ENCODE peak calls at places on chromosome 16, in four cellular contexts. One of them, this sample, is unnamed.
A peak's percentile ranks its signal among the peaks of the same experiment; 100 is the strongest.

GRCh38 chr16:83159049-83159448 is 532.3 kb downstream of the CDH13 start:
- DNase-seq in neural crest cell: no peak
- DNase-seq in tibial nerve: no peak
- DNase-seq in lower lobe of right lung: no peak
- DNase-seq in this sample: no peak

GRCh38 chr16:13402601-13403000 is 501.2 kb downstream of the SHISA9 start:
- DNase-seq in neural crest cell: no peak
- DNase-seq in lower lobe of right lung: no peak
- DNase-seq in tibial nerve: no peak
- DNase-seq in this sample: no peak

GRCh38 chr16:87924041-87924851 is 12.1 kb downstream of the CA5A start:
- DNase-seq in tibial nerve: no peak
- DNase-seq in neural crest cell: no peak
- DNase-seq in lower lobe of right lung: no peak
- DNase-seq in this sample: no peak

GRCh38 chr16:23700509-23700908 is 12.5 kb downstream of the ERN2 start:
- DNase-seq in lower lobe of right lung: no peak
- DNase-seq in neural crest cell: no peak
- DNase-seq in tibial nerve: no peak
- DNase-seq in this sample: no peak

GRCh38 chr16:73051903-73052302 is 4.0 kb upstream of the ZFHX3 start:
- DNase-seq in neural crest cell: no peak
- DNase-seq in tibial nerve: no peak
- DNase-seq in lower lobe of right lung: no peak
- DNase-seq in this sample: no peak

GRCh38 chr16:642189-643049 is 791 bp downstream of the MCRIP2 start:
- DNase-seq in neural crest cell: no peak
- DNase-seq in lower lobe of right lung: peak; percentile 85
- DNase-seq in tibial nerve: no peak
- DNase-seq in this sample: no peak

GRCh38 chr16:27772093-27772820 is 222.3 kb downstream of the KATNIP start:
- DNase-seq in tibial nerve: no peak
- DNase-seq in neural crest cell: no peak
- DNase-seq in lower lobe of right lung: peak; percentile 14
- DNase-seq in this sample: no peak

GRCh38 chr16:88194397-88195020 is 188.2 kb upstream of the ZNF469 start:
- DNase-seq in lower lobe of right lung: no peak
- DNase-seq in neural crest cell: no peak
- DNase-seq in tibial nerve: no peak
- DNase-seq in this sample: no peak

GRCh38 chr16:27748868-27749546 is 199.1 kb downstream of the KATNIP start:
- DNase-seq in tibial nerve: no peak
- DNase-seq in neural crest cell: no peak
- DNase-seq in lower lobe of right lung: peak; percentile 47
- DNase-seq in this sample: peak; percentile 38

GRCh38 chr16:49129935-49130334 is 151.7 kb downstream of the CBLN1 start:
- DNase-seq in tibial nerve: no peak
- DNase-seq in neural crest cell: no peak
- DNase-seq in lower lobe of right lung: no peak
- DNase-seq in this sample: no peak

GRCh38 chr16:47046726-47047602 is 73.5 kb upstream of the DNAJA2 start:
- DNase-seq in neural crest cell: no peak
- DNase-seq in tibial nerve: no peak
- DNase-seq in lower lobe of right lung: no peak
- DNase-seq in this sample: no peak

GRCh38 chr16:3581392-3581791 is 4.2 kb upstream of the NLRC3 start:
- DNase-seq in lower lobe of right lung: no peak
- DNase-seq in tibial nerve: no peak
- DNase-seq in neural crest cell: no peak
- DNase-seq in this sample: no peak

GRCh38 chr16:86566601-86566965 is at the start of gene FOXC2:
- DNase-seq in lower lobe of right lung: peak; percentile 70
- DNase-seq in neural crest cell: peak; percentile 80
- DNase-seq in tibial nerve: peak; percentile 87
- DNase-seq in this sample: peak; percentile 85

GRCh38 chr16:56451753-56452689 is 667 bp downstream of the OGFOD1 start:
- DNase-seq in lower lobe of right lung: no peak
- DNase-seq in neural crest cell: no peak
- DNase-seq in tibial nerve: no peak
- DNase-seq in this sample: no peak

GRCh38 chr16:86107190-86107589 is 208.2 kb downstream of the IRF8 start:
- DNase-seq in lower lobe of right lung: no peak
- DNase-seq in neural crest cell: no peak
- DNase-seq in tibial nerve: no peak
- DNase-seq in this sample: no peak

GRCh38 chr16:48507346-48507745 is 102.6 kb downstream of the N4BP1 start:
- DNase-seq in lower lobe of right lung: no peak
- DNase-seq in tibial nerve: no peak
- DNase-seq in neural crest cell: no peak
- DNase-seq in this sample: no peak

GRCh38 chr16:4687946-4688673 is 5.3 kb upstream of the NUDT16L1 start:
- DNase-seq in lower lobe of right lung: no peak
- DNase-seq in tibial nerve: no peak
- DNase-seq in neural crest cell: no peak
- DNase-seq in this sample: no peak

GRCh38 chr16:31181102-31181830 is 1.3 kb downstream of the FUS start:
- DNase-seq in neural crest cell: no peak
- DNase-seq in lower lobe of right lung: peak; percentile 55
- DNase-seq in tibial nerve: peak; percentile 28
- DNase-seq in this sample: no peak

GRCh38 chr16:69107311-69107962 is 2.0 kb downstream of the HAS3 start:
- DNase-seq in lower lobe of right lung: peak; percentile 67
- DNase-seq in neural crest cell: peak; percentile 16
- DNase-seq in tibial nerve: no peak
- DNase-seq in this sample: no peak

GRCh38 chr16:51907680-51908079 is 639.3 kb downstream of the TOX3 start:
- DNase-seq in tibial nerve: no peak
- DNase-seq in lower lobe of right lung: no peak
- DNase-seq in neural crest cell: no peak
- DNase-seq in this sample: no peak

GRCh38 chr16:11914759-11915643 is 755 bp downstream of the GSPT1 start:
- DNase-seq in lower lobe of right lung: peak; percentile 69
- DNase-seq in neural crest cell: peak; percentile 8
- DNase-seq in tibial nerve: no peak
- DNase-seq in this sample: no peak

GRCh38 chr16:81686391-81687182 is 92.5 kb upstream of the PLCG2 start:
- DNase-seq in tibial nerve: no peak
- DNase-seq in neural crest cell: no peak
- DNase-seq in lower lobe of right lung: no peak
- DNase-seq in this sample: no peak

GRCh38 chr16:31130899-31131298 is 4.6 kb downstream of the PRSS8 start:
- DNase-seq in tibial nerve: no peak
- DNase-seq in lower lobe of right lung: peak; percentile 93
- DNase-seq in neural crest cell: no peak
- DNase-seq in this sample: no peak

GRCh38 chr16:2296662-2297505 is 29.0 kb upstream of the RNPS1 start:
- DNase-seq in lower lobe of right lung: no peak
- DNase-seq in tibial nerve: no peak
- DNase-seq in neural crest cell: peak; percentile 18
- DNase-seq in this sample: no peak

GRCh38 chr16:89350701-89351380 is 133.3 kb downstream of the ZNF778 start:
- DNase-seq in neural crest cell: no peak
- DNase-seq in lower lobe of right lung: peak; percentile 34
- DNase-seq in tibial nerve: no peak
- DNase-seq in this sample: no peak

GRCh38 chr16:64417711-64418227 is 704.1 kb downstream of the CDH11 start:
- DNase-seq in tibial nerve: no peak
- DNase-seq in lower lobe of right lung: no peak
- DNase-seq in neural crest cell: no peak
- DNase-seq in this sample: peak; percentile 75

GRCh38 chr16:57646388-57647039 is 18.1 kb downstream of the ADGRG1 start:
- DNase-seq in neural crest cell: no peak
- DNase-seq in tibial nerve: no peak
- DNase-seq in lower lobe of right lung: no peak
- DNase-seq in this sample: no peak
- TF ChIP-seq CTCF in neural crest cell: no peak
- TF ChIP-seq CTCF in tibial nerve: no peak
- TF ChIP-seq CTCF in lower lobe of right lung: no peak
- TF ChIP-seq CTCF in this sample: no peak

DNA sequence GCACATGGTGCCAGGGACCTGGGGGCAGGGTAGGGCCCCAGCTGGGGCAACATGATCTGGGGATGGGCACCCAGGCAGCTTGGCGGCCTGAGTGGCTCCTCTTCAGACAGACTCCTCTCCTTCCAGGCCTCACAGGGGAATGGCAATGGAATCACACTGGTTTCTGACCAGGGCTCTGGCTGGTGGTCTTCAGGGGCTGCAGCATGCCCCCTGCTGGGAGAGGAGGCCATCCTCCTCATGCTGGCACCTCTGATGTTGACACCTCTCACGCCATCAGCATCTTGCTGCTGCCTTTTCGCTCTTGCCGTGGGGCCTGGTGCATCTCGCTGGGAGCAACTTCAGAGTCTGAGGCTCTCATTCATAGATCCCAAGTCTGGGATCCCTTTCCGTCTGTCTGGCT is 11.2 kb upstream of the GFOD2 start:
- DNase-seq in lower lobe of right lung: no peak
- DNase-seq in tibial nerve: no peak
- DNase-seq in neural crest cell: no peak
- DNase-seq in this sample: no peak
- TF ChIP-seq CTCF in lower lobe of right lung: no peak
- TF ChIP-seq CTCF in tibial nerve: no peak
- TF ChIP-seq CTCF in neural crest cell: no peak
- TF ChIP-seq CTCF in this sample: no peak

DNA sequence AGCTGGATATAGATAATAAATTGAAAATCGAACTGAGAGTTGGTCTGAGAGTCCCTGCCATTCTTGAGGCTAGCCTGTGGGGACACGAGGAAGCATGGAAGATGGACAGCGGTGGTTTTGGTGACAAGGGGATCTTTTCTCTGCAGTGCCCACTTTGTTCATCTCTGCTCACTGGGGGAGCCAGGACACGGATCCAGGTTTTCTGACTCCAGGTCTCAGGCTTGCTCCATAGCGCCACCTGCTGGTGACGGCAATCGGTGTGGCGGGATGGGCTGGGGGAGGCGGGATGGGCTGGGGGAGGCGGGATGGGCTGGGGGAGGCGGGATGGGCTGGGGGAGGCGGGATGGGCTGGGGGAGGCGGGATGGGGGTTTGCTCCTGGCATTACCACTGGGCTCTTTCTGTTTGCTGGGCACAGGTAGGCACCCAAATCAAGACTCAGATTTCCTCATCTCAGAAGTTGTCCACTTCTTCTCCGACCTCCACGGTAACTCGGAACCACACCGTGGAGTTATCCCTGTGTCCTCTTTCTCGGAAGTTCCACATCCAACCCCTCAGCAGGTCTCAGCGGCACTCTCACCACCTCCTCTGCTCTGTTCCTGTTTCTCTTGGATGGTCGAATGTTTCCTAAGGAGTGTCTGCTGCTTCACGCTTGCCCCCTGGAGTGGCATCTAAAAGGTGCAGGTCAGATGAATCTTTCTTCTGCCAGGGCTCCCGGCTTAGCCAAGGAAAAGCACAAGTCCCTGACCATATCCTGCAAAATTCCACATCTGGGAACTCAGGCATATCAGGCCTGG is 142.4 kb downstream of the CYLD start:
- DNase-seq in tibial nerve: no peak
- DNase-seq in neural crest cell: peak; percentile 33
- DNase-seq in lower lobe of right lung: no peak
- DNase-seq in this sample: no peak
- TF ChIP-seq CTCF in tibial nerve: no peak
- TF ChIP-seq CTCF in neural crest cell: peak; percentile 43
- TF ChIP-seq CTCF in lower lobe of right lung: peak; percentile 3
- TF ChIP-seq CTCF in this sample: peak; percentile 9

GRCh38 chr16:9775994-9776393 is 406.2 kb downstream of the GRIN2A start:
- DNase-seq in lower lobe of right lung: no peak
- DNase-seq in tibial nerve: no peak
- DNase-seq in neural crest cell: no peak
- DNase-seq in this sample: no peak

GRCh38 chr16:9778879-9779278 is 403.3 kb downstream of the GRIN2A start:
- DNase-seq in lower lobe of right lung: no peak
- DNase-seq in neural crest cell: no peak
- DNase-seq in tibial nerve: no peak
- DNase-seq in this sample: no peak
- TF ChIP-seq CTCF in lower lobe of right lung: no peak
- TF ChIP-seq CTCF in neural crest cell: no peak
- TF ChIP-seq CTCF in tibial nerve: no peak
- TF ChIP-seq CTCF in this sample: no peak

GRCh38 chr16:85104147-85104546 is 8.1 kb downstream of the CIBAR2 start:
- DNase-seq in tibial nerve: no peak
- DNase-seq in neural crest cell: no peak
- DNase-seq in lower lobe of right lung: no peak
- DNase-seq in this sample: no peak
- TF ChIP-seq CTCF in tibial nerve: no peak
- TF ChIP-seq CTCF in neural crest cell: no peak
- TF ChIP-seq CTCF in lower lobe of right lung: no peak
- TF ChIP-seq CTCF in this sample: no peak

GRCh38 chr16:67104061-67104460 is 5.7 kb upstream of the PHAF1 start:
- DNase-seq in tibial nerve: no peak
- DNase-seq in neural crest cell: peak; percentile 7
- DNase-seq in lower lobe of right lung: no peak
- DNase-seq in this sample: no peak
- TF ChIP-seq CTCF in tibial nerve: peak; percentile 7
- TF ChIP-seq CTCF in neural crest cell: peak; percentile 52
- TF ChIP-seq CTCF in lower lobe of right lung: peak; percentile 21
- TF ChIP-seq CTCF in this sample: peak; percentile 28

DNA sequence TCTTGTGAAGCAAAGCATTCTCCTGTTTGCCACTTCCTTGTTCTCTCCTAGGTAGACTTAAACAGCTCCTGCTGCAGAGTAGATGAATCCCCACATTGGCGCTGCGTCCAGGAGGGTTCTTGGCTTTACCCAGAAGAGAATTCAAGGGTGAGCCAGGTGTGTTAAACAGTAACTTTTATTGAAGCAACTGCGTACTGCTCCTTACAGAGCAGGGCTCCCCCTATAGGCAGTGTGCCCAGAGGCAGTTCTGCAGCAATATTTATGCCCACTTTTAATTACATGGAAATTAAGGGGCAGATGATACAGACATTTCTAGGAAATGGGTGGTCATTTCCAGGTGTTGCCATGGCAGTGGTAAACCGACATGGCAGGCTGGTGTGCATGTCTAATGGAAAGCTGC is 987.6 kb upstream of the RBFOX1 start:
- DNase-seq in lower lobe of right lung: no peak
- DNase-seq in neural crest cell: no peak
- DNase-seq in tibial nerve: no peak
- DNase-seq in this sample: no peak
- TF ChIP-seq CTCF in lower lobe of right lung: peak; percentile 6
- TF ChIP-seq CTCF in neural crest cell: peak; percentile 24
- TF ChIP-seq CTCF in tibial nerve: no peak
- TF ChIP-seq CTCF in this sample: no peak

This sample was measured in AG09319.